ENCODE peak calls at places on chromosome 1, in ten cellular contexts. W is ecto neural progenitor cell; J is WTC11; N is SW480; Q is activated T-cell treated with anti-CD3 and anti-CD28 coated beads for 24 hours; E is right atrium auricular region; C is glutamatergic neuron; F is body of pancreas; M is activated effector memory CD4-positive, alpha-beta T cell treated with anti-CD3 and anti-CD28 coated beads, Interleukin-2, amount 50 U/mL, for 16 hours; K is NCI-H524. H is an unnamed sample.

GRCh38 chr1:1669468-1670440 is 10.9 kb upstream of the CDK11B start:
- DNase-seq in J (no peak), M (no peak), E (no peak), Q (no peak), N (no peak), W (no peak), C (no peak), F (peak; percentile 5), K (no peak), H (no peak)

GRCh38 chr1:243475966-243476365 is 220.1 kb downstream of the SDCCAG8 start:
- DNase-seq in N (no peak), M (no peak), F (no peak), E (no peak), K (peak; percentile 80), C (peak; percentile 76), Q (no peak), W (peak; percentile 65), J (peak; percentile 75), H (no peak)

GRCh38 chr1:1794999-1795398 is 16.7 kb upstream of the NADK start:
- DNase-seq in J (peak; percentile 41), M (no peak), Q (no peak), K (no peak), C (no peak), N (no peak), F (no peak), W (no peak), E (no peak), H (no peak)

GRCh38 chr1:29749021-29749420 is 512.7 kb downstream of the PTPRU start:
- DNase-seq in Q (no peak), C (no peak), J (no peak), E (no peak), N (no peak), F (no peak), M (no peak), W (no peak), K (no peak), H (no peak)

GRCh38 chr1:52323731-52324130 is 42.3 kb downstream of the CC2D1B start:
- DNase-seq in W (no peak), N (no peak), C (no peak), M (no peak), Q (no peak), K (no peak), J (no peak), E (no peak), F (no peak), H (no peak)

GRCh38 chr1:51310871-51311613 is 19.3 kb downstream of the TTC39A start:
- DNase-seq in M (no peak), E (no peak), W (no peak), N (no peak), F (no peak), C (no peak), K (no peak), Q (no peak), J (no peak), H (no peak)

GRCh38 chr1:83516369-83516768 is 482.6 kb downstream of the TTLL7 start:
- DNase-seq in C (no peak), M (no peak), N (no peak), E (no peak), F (no peak), Q (no peak), J (no peak), K (no peak), W (no peak), H (no peak)

GRCh38 chr1:100362821-100363466 is 10.6 kb downstream of the CDC14A start:
- DNase-seq in Q (no peak), W (peak; percentile 58), N (no peak), K (peak; percentile 96), M (no peak), J (peak; percentile 52), C (peak; percentile 26), E (no peak), F (no peak), H (no peak)

GRCh38 chr1:169784102-169784501 is 10.6 kb downstream of the METTL18 start:
- DNase-seq in C (no peak), W (no peak), N (no peak), Q (no peak), M (no peak), E (no peak), K (no peak), F (no peak), J (no peak), H (no peak)

GRCh38 chr1:8941906-8942305 is 3.8 kb upstream of the CA6 start:
- DNase-seq in W (no peak), J (no peak), C (no peak), E (no peak), M (no peak), F (no peak), Q (no peak), N (peak; percentile 81), K (no peak), H (no peak)

GRCh38 chr1:202215472-202216130 is 22.0 kb downstream of the LGR6 start:
- DNase-seq in N (no peak), K (no peak), E (no peak), C (no peak), F (no peak), W (no peak), J (no peak), M (no peak), Q (no peak), H (no peak)

GRCh38 chr1:111802110-111802509 is 46.4 kb downstream of the DDX20 start:
- DNase-seq in M (no peak), Q (no peak), C (no peak), K (no peak), E (no peak), F (no peak), W (no peak), J (no peak), N (no peak), H (no peak)

GRCh38 chr1:36128126-36128904 is 3.3 kb upstream of the COL8A2 start:
- DNase-seq in E (no peak), C (no peak), Q (no peak), F (no peak), J (no peak), M (no peak), K (no peak), N (no peak), W (no peak), H (no peak)

GRCh38 chr1:69737527-69738176 is 169.9 kb downstream of the LRRC7 start:
- DNase-seq in K (peak; percentile 54), F (peak; percentile 17), M (no peak), J (peak; percentile 14), N (peak; percentile 46), C (no peak), W (no peak), E (no peak), Q (no peak), H (no peak)

GRCh38 chr1:67719329-67720196 is 34.6 kb downstream of the GADD45A start:
- DNase-seq in K (no peak), F (no peak), N (no peak), Q (no peak), M (no peak), W (no peak), E (no peak), J (no peak), C (no peak), H (no peak)

H was measured in stimulated activated CD4-positive, alpha-beta T cell treated with anti-CD3 and anti-CD28 coated beads, Interleukin-2, amount 100 ng/mL, for 24 hours.